ENCODE peak calls at places on chromosome 12, in five cellular contexts. One of them, this sample, is unnamed.

GRCh38 chr12:123024819-123025391 is 44.4 kb downstream of the ARL6IP4 start:
- DNase-seq in NCI-H345: no peak
- DNase-seq in myocyte: no peak
- DNase-seq in activated CD8-positive, alpha-beta memory T cell treated with anti-CD3 and anti-CD28 coated beads for 48 hours: no peak
- DNase-seq in left cardiac atrium: no peak
- DNase-seq in this sample: no peak

GRCh38 chr12:685388-685787 is 22.1 kb upstream of the NINJ2 start:
- DNase-seq in NCI-H345: no peak
- DNase-seq in myocyte: peak
- DNase-seq in activated CD8-positive, alpha-beta memory T cell treated with anti-CD3 and anti-CD28 coated beads for 48 hours: no peak
- DNase-seq in left cardiac atrium: no peak
- DNase-seq in this sample: peak

GRCh38 chr12:50032516-50033316 is 7.4 kb upstream of the RACGAP1 start:
- DNase-seq in NCI-H345: no peak
- DNase-seq in myocyte: no peak
- DNase-seq in activated CD8-positive, alpha-beta memory T cell treated with anti-CD3 and anti-CD28 coated beads for 48 hours: no peak
- DNase-seq in left cardiac atrium: no peak
- DNase-seq in this sample: no peak

GRCh38 chr12:119512772-119513497 is 80.6 kb upstream of the TMEM233 start:
- DNase-seq in NCI-H345: no peak
- DNase-seq in myocyte: peak
- DNase-seq in activated CD8-positive, alpha-beta memory T cell treated with anti-CD3 and anti-CD28 coated beads for 48 hours: no peak
- DNase-seq in left cardiac atrium: no peak
- DNase-seq in this sample: no peak

GRCh38 chr12:7189398-7190267 is at the start of gene PEX5:
- DNase-seq in NCI-H345: peak
- DNase-seq in myocyte: peak
- DNase-seq in activated CD8-positive, alpha-beta memory T cell treated with anti-CD3 and anti-CD28 coated beads for 48 hours: peak
- DNase-seq in left cardiac atrium: peak
- DNase-seq in this sample: peak

GRCh38 chr12:83250866-83251265 is 564.2 kb downstream of the TMTC2 start:
- DNase-seq in NCI-H345: no peak
- DNase-seq in myocyte: no peak
- DNase-seq in activated CD8-positive, alpha-beta memory T cell treated with anti-CD3 and anti-CD28 coated beads for 48 hours: no peak
- DNase-seq in left cardiac atrium: no peak
- DNase-seq in this sample: no peak

GRCh38 chr12:132161046-132161781 is 17.0 kb downstream of the NOC4L start:
- DNase-seq in NCI-H345: no peak
- DNase-seq in myocyte: no peak
- DNase-seq in activated CD8-positive, alpha-beta memory T cell treated with anti-CD3 and anti-CD28 coated beads for 48 hours: no peak
- DNase-seq in left cardiac atrium: peak
- DNase-seq in this sample: peak

GRCh38 chr12:91127751-91128150 is 16.5 kb upstream of the LUM start:
- DNase-seq in NCI-H345: no peak
- DNase-seq in myocyte: peak
- DNase-seq in activated CD8-positive, alpha-beta memory T cell treated with anti-CD3 and anti-CD28 coated beads for 48 hours: no peak
- DNase-seq in left cardiac atrium: no peak
- DNase-seq in this sample: peak

GRCh38 chr12:118102070-118102469 is 1.7 kb downstream of the VSIG10 start:
- DNase-seq in NCI-H345: no peak
- DNase-seq in myocyte: no peak
- DNase-seq in activated CD8-positive, alpha-beta memory T cell treated with anti-CD3 and anti-CD28 coated beads for 48 hours: no peak
- DNase-seq in left cardiac atrium: no peak
- DNase-seq in this sample: peak

GRCh38 chr12:29148065-29148957 is 767 bp upstream of the FAR2 start:
- DNase-seq in NCI-H345: no peak
- DNase-seq in myocyte: no peak
- DNase-seq in activated CD8-positive, alpha-beta memory T cell treated with anti-CD3 and anti-CD28 coated beads for 48 hours: no peak
- DNase-seq in left cardiac atrium: peak
- DNase-seq in this sample: no peak